ENCODE peak calls at places on chromosomes 7 and 10, in ten cellular contexts. L is substantia nigra, K is transverse colon, W is Peyer's patch, D is tibial nerve, S is RWPE1, F is aorta, N is body of pancreas, Q is fibroblast of lung, G is heart left ventricle. I is an unnamed sample.

GRCh38 chr10:36280396-36280795 is 638.3 kb upstream of the FZD8 start:
- DNase-seq in L (no peak), K (no peak), W (no peak), D (no peak), S (no peak), F (no peak), N (no peak), Q (no peak), G (no peak), I (no peak)

GRCh38 chr10:62919776-62920175 is 103.6 kb upstream of the EGR2 start:
- DNase-seq in L (no peak), K (no peak), W (no peak), D (no peak), S (peak), F (no peak), N (no peak), Q (peak), G (no peak), I (no peak)

GRCh38 chr7:140025814-140026433 is 36.8 kb downstream of the PARP12 start:
- DNase-seq in L (no peak), K (no peak), W (no peak), D (no peak), S (no peak), F (no peak), N (no peak), Q (no peak), G (no peak), I (no peak)

GRCh38 chr10:60139798-60140566 is 233.6 kb upstream of the CCDC6 start:
- DNase-seq in L (no peak), K (no peak), W (no peak), D (no peak), S (peak), F (no peak), N (no peak), Q (peak), G (no peak), I (peak)

GRCh38 chr10:91557540-91558231 is 75.2 kb downstream of the PPP1R3C start:
- DNase-seq in L (no peak), K (no peak), W (no peak), D (no peak), S (no peak), F (no peak), N (no peak), Q (peak), G (no peak), I (no peak)

GRCh38 chr7:36723951-36724664 is at the start of gene AOAH:
- DNase-seq in L (peak), K (peak), W (no peak), D (peak), S (no peak), F (peak), N (peak), Q (no peak), G (peak), I (no peak)

GRCh38 chr7:50857804-50858203 is 75.1 kb upstream of the GRB10 start:
- DNase-seq in L (no peak), K (no peak), W (no peak), D (no peak), S (no peak), F (no peak), N (peak), Q (no peak), G (no peak), I (no peak)

GRCh38 chr10:4066581-4067403 is 281.8 kb upstream of the KLF6 start:
- DNase-seq in L (no peak), K (no peak), W (no peak), D (no peak), S (no peak), F (no peak), N (no peak), Q (no peak), G (no peak), I (no peak)

GRCh38 chr7:31100445-31100844 is 48.3 kb downstream of the ADCYAP1R1 start:
- DNase-seq in L (no peak), K (no peak), W (no peak), D (no peak), S (no peak), F (no peak), N (no peak), Q (no peak), G (no peak), I (no peak)

GRCh38 chr10:95374597-95375209 is 83.9 kb upstream of the PDLIM1 start:
- DNase-seq in L (peak), K (peak), W (peak), D (peak), S (peak), F (peak), N (peak), Q (peak), G (peak), I (peak)

GRCh38 chr10:21771219-21771618 is 232.3 kb downstream of the DNAJC1 start:
- DNase-seq in L (no peak), K (no peak), W (no peak), D (no peak), S (no peak), F (no peak), N (no peak), Q (no peak), G (no peak), I (no peak)

GRCh38 chr10:112970036-112970435 is 20.0 kb downstream of the TCF7L2 start:
- DNase-seq in L (no peak), K (no peak), W (no peak), D (no peak), S (no peak), F (no peak), N (no peak), Q (no peak), G (no peak), I (no peak)

GRCh38 chr7:106111671-106112117 is 418 bp downstream of the SYPL1 start:
- DNase-seq in L (no peak), K (peak), W (peak), D (no peak), S (peak), F (peak), N (peak), Q (peak), G (peak), I (peak)

GRCh38 chr7:121084748-121085336 is 96.3 kb downstream of the CPED1 start:
- DNase-seq in L (no peak), K (no peak), W (no peak), D (no peak), S (peak), F (no peak), N (no peak), Q (peak), G (no peak), I (peak)

GRCh38 chr7:4888161-4888560 is 4.6 kb upstream of the RADIL start:
- DNase-seq in L (no peak), K (no peak), W (no peak), D (no peak), S (no peak), F (no peak), N (no peak), Q (no peak), G (no peak), I (no peak)

GRCh38 chr10:14184841-14185500 is 145.8 kb downstream of the FRMD4A start:
- DNase-seq in L (no peak), K (peak), W (no peak), D (no peak), S (peak), F (no peak), N (no peak), Q (peak), G (no peak), I (no peak)

GRCh38 chr7:42235734-42236133 is 1.3 kb downstream of the GLI3 start:
- DNase-seq in L (no peak), K (peak), W (no peak), D (no peak), S (peak), F (no peak), N (no peak), Q (peak), G (no peak), I (no peak)

GRCh38 chr7:37942934-37943610 is 22.6 kb downstream of the EPDR1 start:
- DNase-seq in L (peak), K (peak), W (peak), D (peak), S (no peak), F (peak), N (peak), Q (peak), G (peak), I (no peak)

GRCh38 chr7:142298631-142299030 is 40.8 kb upstream of the PRSS58 start:
- DNase-seq in L (no peak), K (no peak), W (no peak), D (no peak), S (no peak), F (no peak), N (no peak), Q (no peak), G (no peak), I (no peak)

GRCh38 chr10:111481271-111482073 is 404.6 kb downstream of the ADRA2A start:
- DNase-seq in L (no peak), K (no peak), W (no peak), D (no peak), S (peak), F (no peak), N (no peak), Q (no peak), G (no peak), I (no peak)

GRCh38 chr7:69399038-69399800 is 199.1 kb upstream of the AUTS2 start:
- DNase-seq in L (peak), K (no peak), W (no peak), D (no peak), S (no peak), F (no peak), N (no peak), Q (no peak), G (no peak), I (no peak)

GRCh38 chr10:14953452-14954000 is 370 bp downstream of the DCLRE1C start:
- DNase-seq in L (peak), K (peak), W (no peak), D (peak), S (peak), F (peak), N (peak), Q (peak), G (no peak), I (no peak)

GRCh38 chr7:137953692-137954470 is 48.0 kb downstream of the CREB3L2 start:
- DNase-seq in L (no peak), K (peak), W (no peak), D (no peak), S (peak), F (no peak), N (no peak), Q (peak), G (no peak), I (peak)

GRCh38 chr7:103851357-103851756 is 138.1 kb downstream of the RELN start:
- DNase-seq in L (no peak), K (no peak), W (no peak), D (no peak), S (peak), F (no peak), N (no peak), Q (peak), G (no peak), I (no peak)

GRCh38 chr10:90530526-90530925 is 327.3 kb downstream of the HTR7 start:
- DNase-seq in L (no peak), K (no peak), W (no peak), D (no peak), S (no peak), F (no peak), N (no peak), Q (peak), G (no peak), I (no peak)

GRCh38 chr7:113179313-113179712 is 61.0 kb upstream of the SMIM30 start:
- DNase-seq in L (no peak), K (peak), W (no peak), D (no peak), S (no peak), F (no peak), N (no peak), Q (no peak), G (no peak), I (no peak)

GRCh38 chr7:100538654-100539435 is at the start of gene AGFG2:
- DNase-seq in L (peak), K (peak), W (peak), D (peak), S (peak), F (peak), N (peak), Q (peak), G (peak), I (peak)

GRCh38 chr7:100538348-100538653 is 702 bp upstream of the AGFG2 start:
- DNase-seq in L (no peak), K (no peak), W (no peak), D (no peak), S (peak), F (no peak), N (no peak), Q (no peak), G (no peak), I (no peak)

GRCh38 chr7:100540073-100540723 is 1.2 kb downstream of the AGFG2 start:
- DNase-seq in L (no peak), K (peak), W (peak), D (no peak), S (no peak), F (no peak), N (peak), Q (no peak), G (no peak), I (no peak)

GRCh38 chr7:100543586-100543985 is 4.6 kb downstream of the AGFG2 start:
- DNase-seq in L (no peak), K (no peak), W (no peak), D (no peak), S (no peak), F (no peak), N (no peak), Q (no peak), G (no peak), I (no peak)

GRCh38 chr7:100539436-100540006 is 518 bp downstream of the AGFG2 start:
- DNase-seq in L (no peak), K (no peak), W (no peak), D (no peak), S (no peak), F (no peak), N (no peak), Q (no peak), G (no peak), I (no peak)
- H3K27ac ChIP-seq in L (peak), K (peak), W (peak), D (peak), S (peak), F (no peak), N (peak), Q (peak), G (peak), I (no peak)

GRCh38 chr7:47625861-47626444 is 44.0 kb upstream of the TNS3 start:
- DNase-seq in L (no peak), K (no peak), W (no peak), D (no peak), S (no peak), F (peak), N (no peak), Q (no peak), G (no peak), I (peak)
- H3K27ac ChIP-seq in L (no peak), K (no peak), W (no peak), D (no peak), S (no peak), F (no peak), N (no peak), Q (no peak), G (no peak), I (no peak)

GRCh38 chr7:64557601-64558322 is 5.1 kb downstream of the ZNF680 start:
- DNase-seq in L (no peak), K (no peak), W (no peak), D (no peak), S (no peak), F (no peak), N (peak), Q (no peak), G (no peak), I (no peak)

GRCh38 chr7:64558323-64558705 is 4.6 kb downstream of the ZNF680 start:
- DNase-seq in L (no peak), K (no peak), W (no peak), D (no peak), S (no peak), F (no peak), N (no peak), Q (no peak), G (no peak), I (no peak)

GRCh38 chr7:64551375-64552142 is 11.3 kb downstream of the ZNF680 start:
- DNase-seq in L (no peak), K (no peak), W (no peak), D (no peak), S (no peak), F (no peak), N (no peak), Q (no peak), G (no peak), I (no peak)

GRCh38 chr7:64558781-64559180 is 4.1 kb downstream of the ZNF680 start:
- DNase-seq in L (no peak), K (no peak), W (no peak), D (no peak), S (no peak), F (no peak), N (no peak), Q (no peak), G (no peak), I (no peak)

DNA sequence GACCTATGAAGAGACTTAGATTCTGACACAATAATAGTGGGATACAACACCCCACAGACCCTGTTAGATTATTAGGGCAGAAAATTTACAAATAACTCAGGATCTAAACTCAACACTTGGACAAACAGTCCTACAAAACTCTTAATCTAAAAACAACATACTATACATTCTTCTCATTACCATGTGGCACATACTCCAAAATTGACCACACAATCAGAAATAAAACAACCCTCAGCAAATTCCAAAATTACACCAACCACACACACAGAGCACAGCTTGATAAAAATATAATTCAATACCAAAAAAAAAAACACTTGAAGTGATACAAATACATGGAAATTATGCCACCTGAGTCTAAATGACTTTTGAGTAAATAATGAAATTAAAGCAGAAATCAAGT is 7.8 kb downstream of the ZNF680 start:
- DNase-seq in L (no peak), K (no peak), W (no peak), D (no peak), S (no peak), F (no peak), N (no peak), Q (no peak), G (no peak), I (no peak)
- H3K27ac ChIP-seq in L (no peak), K (no peak), W (no peak), D (no peak), S (no peak), F (no peak), N (no peak), Q (no peak), G (peak), I (no peak)

DNA sequence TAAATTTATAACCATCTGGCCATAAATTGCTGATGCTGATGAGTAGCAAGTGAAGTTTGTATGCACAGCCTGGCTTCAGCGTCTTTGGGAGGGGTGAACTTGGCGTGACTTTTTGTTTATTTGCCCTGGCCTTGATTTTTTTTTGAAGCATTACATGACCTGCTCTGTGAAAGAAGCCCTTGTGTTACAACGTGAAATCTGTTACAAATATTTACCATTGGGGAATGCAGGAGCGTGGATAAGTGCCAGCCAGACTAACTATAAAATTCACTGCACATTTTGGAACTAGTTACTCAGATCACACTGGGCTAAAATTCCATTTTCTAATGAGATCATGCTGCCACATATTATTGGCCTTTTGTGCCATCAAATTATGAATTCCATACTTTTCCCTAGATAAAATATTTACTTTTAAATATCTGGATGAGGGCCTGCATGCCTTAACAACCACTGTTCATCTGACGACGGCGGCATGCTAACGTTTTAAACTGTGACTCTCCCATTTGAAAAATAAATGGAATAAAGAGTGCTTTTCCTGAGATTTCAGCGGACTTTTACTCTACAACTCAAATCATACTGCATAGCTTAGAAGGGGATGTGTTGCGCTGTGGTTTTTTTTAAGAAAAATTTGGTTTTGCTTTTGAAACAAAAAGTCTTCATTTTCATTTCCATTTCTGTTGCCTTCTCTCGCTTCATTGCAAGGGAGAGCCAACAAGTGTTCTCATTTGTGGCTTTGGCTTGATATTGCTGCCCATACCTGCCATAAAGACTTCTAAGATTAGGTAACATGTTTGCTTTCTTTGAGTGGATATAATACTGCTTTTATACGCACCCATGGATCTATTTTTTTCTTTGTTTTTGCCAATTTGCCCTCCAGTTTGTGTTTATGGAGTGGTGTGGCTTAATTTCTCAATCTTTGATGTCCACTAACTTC is 352.2 kb downstream of the TFEC start:
- DNase-seq in L (no peak), K (peak), W (no peak), D (peak), S (no peak), F (no peak), N (peak), Q (peak), G (no peak), I (no peak)
- H3K27ac ChIP-seq in L (no peak), K (peak), W (no peak), D (no peak), S (no peak), F (no peak), N (no peak), Q (peak), G (no peak), I (no peak)

GRCh38 chr10:384538-385305 is 249.5 kb downstream of the ZMYND11 start:
- DNase-seq in L (no peak), K (no peak), W (no peak), D (no peak), S (no peak), F (no peak), N (no peak), Q (no peak), G (no peak), I (no peak)

GRCh38 chr10:385571-386300 is 250.5 kb downstream of the ZMYND11 start:
- DNase-seq in L (no peak), K (no peak), W (no peak), D (no peak), S (no peak), F (no peak), N (no peak), Q (no peak), G (no peak), I (no peak)

GRCh38 chr10:387949-388660 is 252.8 kb downstream of the ZMYND11 start:
- DNase-seq in L (no peak), K (peak), W (no peak), D (no peak), S (no peak), F (peak), N (no peak), Q (no peak), G (no peak), I (no peak)

GRCh38 chr10:388661-389045 is 253.4 kb downstream of the ZMYND11 start:
- DNase-seq in L (no peak), K (no peak), W (no peak), D (no peak), S (no peak), F (no peak), N (no peak), Q (no peak), G (no peak), I (no peak)

GRCh38 chr10:386751-387693 is 251.8 kb downstream of the ZMYND11 start:
- DNase-seq in L (peak), K (no peak), W (no peak), D (peak), S (no peak), F (peak), N (no peak), Q (no peak), G (no peak), I (no peak)
- H3K27ac ChIP-seq in L (peak), K (peak), W (no peak), D (peak), S (no peak), F (no peak), N (no peak), Q (no peak), G (peak), I (no peak)

GRCh38 chr10:73887038-73888015 is 13.0 kb upstream of the CAMK2G start:
- DNase-seq in L (peak), K (peak), W (peak), D (peak), S (peak), F (peak), N (peak), Q (peak), G (peak), I (peak)
- H3K27ac ChIP-seq in L (no peak), K (peak), W (peak), D (peak), S (peak), F (peak), N (no peak), Q (peak), G (peak), I (peak)

I was measured in PC-9.